ENCODE peak calls at places on chromosomes 5 and 9, in four cellular contexts. One of them, this sample, is unnamed.

GRCh38 chr5:81212211-81212687 is 20.9 kb upstream of the CKMT2 start:
- DNase-seq in LoVo: no peak
- DNase-seq in stimulated activated CD4-positive, alpha-beta T cell treated with anti-CD3 and anti-CD28 coated beads, Interleukin-12 subunit alpha, Interleukin-12 subunit beta, amount 100 ng/mL, for 24 hours: no peak
- DNase-seq in mammary epithelial cell: no peak
- DNase-seq in this sample: peak

GRCh38 chr5:83925321-83925877 is 204.7 kb upstream of the HAPLN1 start:
- DNase-seq in LoVo: peak
- DNase-seq in stimulated activated CD4-positive, alpha-beta T cell treated with anti-CD3 and anti-CD28 coated beads, Interleukin-12 subunit alpha, Interleukin-12 subunit beta, amount 100 ng/mL, for 24 hours: no peak
- DNase-seq in mammary epithelial cell: peak
- DNase-seq in this sample: no peak

GRCh38 chr5:172891716-172892421 is 57.8 kb downstream of the ERGIC1 start:
- DNase-seq in LoVo: no peak
- DNase-seq in stimulated activated CD4-positive, alpha-beta T cell treated with anti-CD3 and anti-CD28 coated beads, Interleukin-12 subunit alpha, Interleukin-12 subunit beta, amount 100 ng/mL, for 24 hours: no peak
- DNase-seq in mammary epithelial cell: no peak
- DNase-seq in this sample: peak

GRCh38 chr5:55188656-55189380 is 15.8 kb upstream of the CDC20B start:
- DNase-seq in LoVo: no peak
- DNase-seq in stimulated activated CD4-positive, alpha-beta T cell treated with anti-CD3 and anti-CD28 coated beads, Interleukin-12 subunit alpha, Interleukin-12 subunit beta, amount 100 ng/mL, for 24 hours: no peak
- DNase-seq in mammary epithelial cell: no peak
- DNase-seq in this sample: no peak

GRCh38 chr5:17218353-17219005 is 1.0 kb downstream of the BASP1 start:
- DNase-seq in LoVo: no peak
- DNase-seq in stimulated activated CD4-positive, alpha-beta T cell treated with anti-CD3 and anti-CD28 coated beads, Interleukin-12 subunit alpha, Interleukin-12 subunit beta, amount 100 ng/mL, for 24 hours: no peak
- DNase-seq in mammary epithelial cell: peak
- DNase-seq in this sample: no peak

GRCh38 chr5:136295914-136296313 is 69.4 kb downstream of the TRPC7 start:
- DNase-seq in LoVo: no peak
- DNase-seq in stimulated activated CD4-positive, alpha-beta T cell treated with anti-CD3 and anti-CD28 coated beads, Interleukin-12 subunit alpha, Interleukin-12 subunit beta, amount 100 ng/mL, for 24 hours: no peak
- DNase-seq in mammary epithelial cell: no peak
- DNase-seq in this sample: no peak

GRCh38 chr9:77809552-77809951 is 161.4 kb upstream of the GNA14 start:
- DNase-seq in LoVo: no peak
- DNase-seq in stimulated activated CD4-positive, alpha-beta T cell treated with anti-CD3 and anti-CD28 coated beads, Interleukin-12 subunit alpha, Interleukin-12 subunit beta, amount 100 ng/mL, for 24 hours: no peak
- DNase-seq in mammary epithelial cell: peak
- DNase-seq in this sample: no peak

GRCh38 chr5:100430268-100430900 is 104.8 kb upstream of the FAM174A start:
- DNase-seq in LoVo: peak
- DNase-seq in stimulated activated CD4-positive, alpha-beta T cell treated with anti-CD3 and anti-CD28 coated beads, Interleukin-12 subunit alpha, Interleukin-12 subunit beta, amount 100 ng/mL, for 24 hours: peak
- DNase-seq in mammary epithelial cell: peak
- DNase-seq in this sample: peak

GRCh38 chr5:141811287-141812155 is 66.7 kb downstream of the PCDH1 start:
- DNase-seq in LoVo: no peak
- DNase-seq in stimulated activated CD4-positive, alpha-beta T cell treated with anti-CD3 and anti-CD28 coated beads, Interleukin-12 subunit alpha, Interleukin-12 subunit beta, amount 100 ng/mL, for 24 hours: peak
- DNase-seq in mammary epithelial cell: no peak
- DNase-seq in this sample: peak

GRCh38 chr5:93604119-93604963 is 21.3 kb downstream of the NR2F1 start:
- DNase-seq in LoVo: no peak
- DNase-seq in stimulated activated CD4-positive, alpha-beta T cell treated with anti-CD3 and anti-CD28 coated beads, Interleukin-12 subunit alpha, Interleukin-12 subunit beta, amount 100 ng/mL, for 24 hours: no peak
- DNase-seq in mammary epithelial cell: no peak
- DNase-seq in this sample: no peak

GRCh38 chr9:133543772-133544467 is 9.4 kb downstream of the ADAMTSL2 start:
- DNase-seq in LoVo: no peak
- DNase-seq in stimulated activated CD4-positive, alpha-beta T cell treated with anti-CD3 and anti-CD28 coated beads, Interleukin-12 subunit alpha, Interleukin-12 subunit beta, amount 100 ng/mL, for 24 hours: no peak
- DNase-seq in mammary epithelial cell: no peak
- DNase-seq in this sample: no peak

GRCh38 chr5:9545959-9546851 is at the start of gene SEMA5A:
- DNase-seq in LoVo: peak
- DNase-seq in stimulated activated CD4-positive, alpha-beta T cell treated with anti-CD3 and anti-CD28 coated beads, Interleukin-12 subunit alpha, Interleukin-12 subunit beta, amount 100 ng/mL, for 24 hours: no peak
- DNase-seq in mammary epithelial cell: peak
- DNase-seq in this sample: peak

GRCh38 chr5:138177936-138178515 is 404 bp downstream of the BRD8 start:
- DNase-seq in LoVo: peak
- DNase-seq in stimulated activated CD4-positive, alpha-beta T cell treated with anti-CD3 and anti-CD28 coated beads, Interleukin-12 subunit alpha, Interleukin-12 subunit beta, amount 100 ng/mL, for 24 hours: peak
- DNase-seq in mammary epithelial cell: peak
- DNase-seq in this sample: peak

GRCh38 chr5:39760385-39761198 is 335.8 kb upstream of the DAB2 start:
- DNase-seq in LoVo: no peak
- DNase-seq in stimulated activated CD4-positive, alpha-beta T cell treated with anti-CD3 and anti-CD28 coated beads, Interleukin-12 subunit alpha, Interleukin-12 subunit beta, amount 100 ng/mL, for 24 hours: no peak
- DNase-seq in mammary epithelial cell: peak
- DNase-seq in this sample: no peak